ENCODE peak calls at places on chromosome 3, in four cellular contexts. N, G, J and M are unnamed samples.

GRCh38 chr3:197753263-197753662 is 3.6 kb downstream of the FYTTD1 start:
- DNase-seq in N (no peak), G (no peak), J (no peak), M (no peak)

GRCh38 chr3:18649666-18650363 is 224.7 kb upstream of the SATB1 start:
- DNase-seq in N (no peak), G (no peak), J (no peak), M (no peak)

GRCh38 chr3:13077431-13078157 is 4.4 kb upstream of the IQSEC1 start:
- DNase-seq in N (no peak), G (no peak), J (no peak), M (no peak)

GRCh38 chr3:25412269-25412668 is 15.8 kb upstream of the RARB start:
- DNase-seq in N (no peak), G (peak), J (no peak), M (no peak)

GRCh38 chr3:49901351-49902339 is 2.0 kb downstream of the MST1R start:
- DNase-seq in N (no peak), G (peak), J (no peak), M (no peak)

GRCh38 chr3:188476930-188477329 is 323.0 kb downstream of the LPP start:
- DNase-seq in N (no peak), G (no peak), J (no peak), M (no peak)

GRCh38 chr3:14467723-14468620 is 65.6 kb downstream of the SLC6A6 start:
- DNase-seq in N (peak), G (peak), J (peak), M (peak)

GRCh38 chr3:195182470-195182795 is 88.5 kb downstream of the XXYLT1 start:
- DNase-seq in N (no peak), G (peak), J (no peak), M (no peak)

GRCh38 chr3:161310649-161311423 is 60.5 kb downstream of the SPTSSB start:
- DNase-seq in N (no peak), G (no peak), J (no peak), M (no peak)

GRCh38 chr3:177589921-177590336 is 392.6 kb upstream of the TBL1XR1 start:
- DNase-seq in N (peak), G (peak), J (no peak), M (peak)

GRCh38 chr3:141367038-141367730 is 1.1 kb upstream of the ZBTB38 start:
- DNase-seq in N (no peak), G (peak), J (no peak), M (no peak)

GRCh38 chr3:37603722-37604121 is 258.0 kb upstream of the CTDSPL start:
- DNase-seq in N (no peak), G (no peak), J (no peak), M (no peak)

GRCh38 chr3:141114816-141115458 is 63.8 kb downstream of the SPSB4 start:
- DNase-seq in N (peak), G (no peak), J (peak), M (peak)

GRCh38 chr3:143266936-143267335 is 147.4 kb downstream of the CHST2 start:
- DNase-seq in N (no peak), G (no peak), J (no peak), M (no peak)

GRCh38 chr3:49098429-49098828 is 4.6 kb upstream of the QRICH1 start:
- DNase-seq in N (no peak), G (peak), J (no peak), M (no peak)

GRCh38 chr3:13099707-13100106 is 26.5 kb upstream of the IQSEC1 start:
- DNase-seq in N (no peak), G (no peak), J (no peak), M (no peak)

GRCh38 chr3:155629006-155629405 is 115.9 kb downstream of the PLCH1 start:
- DNase-seq in N (no peak), G (no peak), J (no peak), M (no peak)

GRCh38 chr3:37136067-37136466 is 38.3 kb downstream of the LRRFIP2 start:
- DNase-seq in N (no peak), G (no peak), J (no peak), M (no peak)

GRCh38 chr3:178646205-178646604 is 110.0 kb downstream of the KCNMB2 start:
- DNase-seq in N (no peak), G (no peak), J (no peak), M (no peak)

GRCh38 chr3:178645503-178645902 is 109.3 kb downstream of the KCNMB2 start:
- DNase-seq in N (no peak), G (no peak), J (no peak), M (no peak)
- TF ChIP-seq USF2 in N (no peak), G (no peak), J (no peak), M (no peak)

DNA sequence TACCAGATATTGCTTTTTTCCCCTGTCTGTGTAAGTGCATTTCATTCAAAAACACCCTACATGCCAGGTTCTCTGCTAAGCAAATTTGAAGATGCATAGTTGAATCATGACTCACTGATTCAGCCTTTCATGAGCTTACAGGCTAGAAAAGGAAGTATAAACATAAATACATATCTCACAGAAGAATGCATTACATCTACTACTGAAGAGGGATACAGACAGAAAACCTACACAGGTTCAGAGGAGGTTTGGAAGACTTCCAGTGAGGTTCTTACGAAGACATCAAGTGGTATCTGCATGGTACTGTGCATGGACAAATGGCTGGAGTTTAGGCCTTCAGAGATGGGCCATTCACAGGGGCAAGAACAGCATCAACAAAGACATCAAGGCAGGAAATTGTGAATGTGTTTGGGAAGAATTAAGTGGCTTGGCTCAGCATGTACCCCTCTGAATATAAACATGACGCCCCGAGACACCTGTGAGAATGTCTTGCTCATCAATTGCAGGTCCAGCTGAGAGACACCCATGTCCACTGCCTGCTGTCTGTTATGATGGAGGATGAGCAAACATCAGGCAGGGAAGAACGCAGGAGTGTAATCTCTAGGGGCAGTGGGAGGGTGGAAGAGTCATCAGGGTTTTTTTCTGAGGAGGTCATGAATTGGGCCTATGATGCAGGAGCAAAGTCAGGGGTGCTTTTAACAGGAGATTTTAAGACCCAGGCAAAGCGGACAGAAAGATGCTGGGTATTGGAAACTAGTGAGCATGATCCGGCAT is 105.1 kb upstream of the GALNT15 start:
- DNase-seq in N (peak), G (peak), J (no peak), M (peak)
- TF ChIP-seq USF2 in N (no peak), G (no peak), J (no peak), M (no peak)

GRCh38 chr3:4907647-4908046 is 71.6 kb upstream of the BHLHE40 start:
- DNase-seq in N (no peak), G (no peak), J (no peak), M (no peak)

GRCh38 chr3:4908066-4908768 is 71.0 kb upstream of the BHLHE40 start:
- DNase-seq in N (no peak), G (no peak), J (no peak), M (no peak)

GRCh38 chr3:4907050-4907449 is 72.2 kb upstream of the BHLHE40 start:
- DNase-seq in N (no peak), G (no peak), J (no peak), M (no peak)

GRCh38 chr3:4906107-4906621 is 73.1 kb upstream of the BHLHE40 start:
- DNase-seq in N (no peak), G (peak), J (no peak), M (no peak)

GRCh38 chr3:4908769-4909156 is 70.5 kb upstream of the BHLHE40 start:
- DNase-seq in N (no peak), G (no peak), J (no peak), M (no peak)
- TF ChIP-seq USF2 in N (no peak), G (no peak), J (no peak), M (no peak)

DNA sequence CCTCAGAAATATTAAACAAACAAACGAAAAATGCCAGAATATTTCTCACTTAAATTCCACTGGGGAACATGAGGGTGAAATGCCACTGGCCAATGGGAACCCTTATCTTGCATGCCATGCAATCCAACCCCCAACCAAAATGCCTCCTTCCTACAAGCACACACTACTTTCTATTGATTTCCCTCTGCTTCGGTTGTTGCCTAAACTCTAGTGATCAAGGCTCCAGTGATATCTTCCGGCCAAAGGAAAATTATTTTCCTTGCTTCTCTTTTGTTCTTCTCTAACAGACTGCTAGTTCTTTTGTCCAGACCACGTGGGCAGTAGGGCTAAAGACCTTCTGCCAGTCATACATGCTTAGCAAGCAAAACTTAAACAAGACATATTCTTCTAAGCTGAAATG is 115.7 kb downstream of the TMCC1 start:
- DNase-seq in N (no peak), G (no peak), J (no peak), M (no peak)
- TF ChIP-seq USF2 in N (no peak), G (no peak), J (no peak), M (no peak)

DNA sequence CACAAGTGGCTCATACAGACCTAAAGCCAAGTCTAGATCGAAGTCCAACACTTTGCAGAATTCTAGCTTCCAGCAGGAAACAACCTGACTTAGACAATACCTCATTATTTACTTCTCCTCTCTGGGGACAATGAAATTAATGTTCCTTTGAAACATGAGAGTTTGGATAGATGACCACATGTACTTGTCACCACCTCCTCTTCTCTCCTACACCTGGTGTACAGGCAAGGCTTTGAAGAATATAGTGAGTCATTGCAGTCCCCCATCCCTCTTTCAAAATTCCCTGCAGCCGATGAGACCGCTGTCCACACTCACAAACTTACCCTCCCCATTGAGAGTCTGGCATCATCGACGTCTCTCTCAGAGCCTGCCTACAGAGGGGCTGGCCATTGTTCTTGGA is 189.0 kb upstream of the HES1 start:
- DNase-seq in N (no peak), G (no peak), J (no peak), M (peak)
- TF ChIP-seq USF2 in N (no peak), G (no peak), J (no peak), M (no peak)

GRCh38 chr3:129689036-129689435 is 82.6 kb upstream of the PLXND1 start:
- DNase-seq in N (no peak), G (no peak), J (no peak), M (no peak)
- TF ChIP-seq USF2 in N (no peak), G (no peak), J (no peak), M (no peak)

GRCh38 chr3:58647661-58648141 is 18.9 kb downstream of the FAM3D start:
- DNase-seq in N (no peak), G (no peak), J (no peak), M (no peak)
- TF ChIP-seq USF2 in N (no peak), G (no peak), J (no peak), M (no peak)

DNA sequence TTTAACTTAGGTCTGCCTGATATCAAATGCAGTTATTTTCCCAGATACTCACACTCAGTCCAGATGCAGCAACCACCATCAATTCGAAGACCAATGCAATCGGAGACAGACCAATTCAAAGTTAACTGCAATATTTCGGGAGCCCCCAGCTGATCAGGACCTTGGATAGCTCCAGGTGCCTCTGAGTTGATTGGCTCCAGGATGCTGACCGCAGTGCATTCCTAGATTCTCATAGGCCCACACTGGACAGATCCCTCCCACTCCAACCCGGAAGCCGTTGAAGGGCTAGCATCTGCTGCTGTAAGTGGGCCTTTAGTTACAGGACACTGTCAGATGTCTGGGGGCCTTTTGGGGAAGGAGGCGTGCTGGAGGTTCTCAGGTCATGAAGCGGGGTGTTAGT is 89.5 kb upstream of the ATP2B2 start:
- DNase-seq in N (peak), G (peak), J (peak), M (peak)
- TF ChIP-seq USF2 in N (no peak), G (no peak), J (no peak), M (no peak)

DNA sequence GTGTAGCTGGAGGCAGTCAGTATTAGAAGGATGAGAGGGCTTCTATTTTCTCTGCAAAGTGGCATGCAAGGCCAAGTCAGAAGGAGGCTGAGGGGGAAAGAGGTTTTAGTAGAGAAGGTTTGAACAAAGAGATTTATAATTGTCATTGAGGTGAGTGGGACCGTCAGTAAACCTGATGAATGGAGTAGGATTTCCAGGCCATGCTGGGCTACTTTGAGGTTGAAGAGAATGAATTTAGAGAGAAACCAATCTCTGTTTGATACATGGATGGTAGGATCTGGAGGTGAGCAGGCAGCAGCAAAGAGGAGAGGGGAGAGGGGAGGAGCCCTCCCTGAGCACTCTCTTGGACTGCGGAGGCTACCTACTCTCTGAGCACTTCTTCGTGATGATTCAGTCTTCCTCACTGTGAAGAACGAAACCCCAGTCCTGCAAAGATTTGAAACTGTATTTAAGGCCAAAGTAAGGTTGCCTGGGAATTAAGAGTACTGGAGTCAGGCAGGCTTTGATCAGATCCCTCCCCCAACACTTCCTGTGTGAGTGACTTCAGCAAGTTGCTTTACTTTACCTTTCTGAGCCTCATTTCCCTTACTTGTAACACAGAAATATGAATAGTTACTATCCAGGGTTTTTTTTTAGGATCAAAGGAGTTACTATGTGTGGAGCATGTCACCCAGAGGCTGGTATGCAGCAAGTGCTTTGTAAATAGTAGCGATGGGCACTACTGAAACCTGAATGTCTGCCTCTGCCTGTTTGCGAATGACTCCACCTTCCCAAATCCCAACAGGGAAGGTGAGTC is 75.8 kb downstream of the RPL39L start:
- DNase-seq in N (no peak), G (peak), J (no peak), M (peak)
- TF ChIP-seq USF2 in N (no peak), G (no peak), J (no peak), M (no peak)

DNA sequence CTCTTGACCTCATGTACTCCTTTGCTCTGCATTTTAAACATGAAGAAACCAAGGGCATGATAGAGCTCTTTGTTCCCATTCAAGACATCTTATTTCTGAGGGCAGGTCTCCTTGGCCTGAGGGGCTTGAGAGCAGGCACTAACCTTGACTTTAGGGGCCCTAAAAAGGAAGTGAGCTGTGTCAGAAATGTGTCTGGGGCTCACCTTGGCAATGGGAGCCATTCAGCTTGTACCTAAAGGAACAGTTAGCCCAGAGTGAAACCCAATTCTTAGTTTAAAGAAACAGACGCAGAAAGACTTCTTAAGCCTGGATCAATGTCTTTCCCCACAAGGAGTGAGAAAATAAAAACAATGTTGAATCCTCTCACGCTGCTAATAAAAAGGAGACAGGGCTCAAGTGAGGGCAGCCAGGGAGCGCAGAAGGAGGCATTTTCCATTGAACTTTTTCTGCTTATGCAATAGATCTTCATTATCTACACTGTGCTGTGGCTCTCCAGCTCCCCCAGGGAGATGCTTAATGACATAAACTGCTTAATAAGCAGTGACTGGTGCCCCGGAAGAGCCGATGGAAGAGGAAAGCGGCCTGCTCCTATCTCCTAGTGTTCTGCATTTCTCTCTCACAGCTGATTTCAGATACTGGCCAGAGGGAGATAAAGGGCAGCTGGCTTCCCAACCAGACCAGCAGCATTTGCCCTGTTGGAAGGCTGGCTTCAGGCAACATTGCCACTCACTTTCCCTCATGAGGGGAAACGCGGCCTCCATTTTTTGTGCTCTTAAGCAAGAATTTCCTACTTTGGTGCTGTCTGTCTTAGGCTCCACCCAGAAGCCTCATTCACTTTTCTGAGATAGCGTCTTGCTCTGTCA is 152.0 kb downstream of the OPA1 start:
- DNase-seq in N (no peak), G (peak), J (no peak), M (peak)
- TF ChIP-seq USF2 in N (no peak), G (no peak), J (no peak), M (no peak)